ENCODE peak calls at places on chromosomes 1 and 21, in five cellular contexts. B is activated T-helper 9 cell treated with anti-CD3 and anti-CD28 coated beads, Interleukin-2, amount 50 U/mL, for 16 hours; A is sigmoid colon; H is caudate nucleus; Z is NCI-H1417. I is an unnamed sample.

GRCh38 chr1:28755701-28756100 is 19.0 kb downstream of the YTHDF2 start:
- DNase-seq in B (no peak), A (no peak), H (no peak), Z (no peak), I (no peak)

GRCh38 chr1:242427519-242427918 is 97.0 kb downstream of the PLD5 start:
- DNase-seq in B (no peak), A (no peak), H (no peak), Z (no peak), I (no peak)

GRCh38 chr21:42003051-42003461 is 7.1 kb downstream of the ZBTB21 start:
- DNase-seq in B (peak; percentile 8), A (no peak), H (no peak), Z (no peak), I (no peak)

GRCh38 chr21:36640260-36641244 is 58.4 kb upstream of the SIM2 start:
- DNase-seq in B (no peak), A (no peak), H (no peak), Z (peak; percentile 39), I (no peak)

GRCh38 chr21:31498985-31499384 is 154.9 kb upstream of the TIAM1 start:
- DNase-seq in B (no peak), A (no peak), H (no peak), Z (peak; percentile 43), I (no peak)

GRCh38 chr21:35575280-35575915 is 484.9 kb downstream of the SETD4 start:
- DNase-seq in B (no peak), A (no peak), H (no peak), Z (peak; percentile 49), I (no peak)

GRCh38 chr1:238406098-238406497 is 515.4 kb upstream of the ZP4 start:
- DNase-seq in B (no peak), A (no peak), H (no peak), Z (no peak), I (no peak)

GRCh38 chr1:110239491-110240430 is 29.6 kb downstream of the KCNC4 start:
- DNase-seq in B (no peak), A (peak; percentile 35), H (no peak), Z (no peak), I (no peak)

GRCh38 chr1:114511048-114511785 is at the start of gene TRIM33:
- DNase-seq in B (peak; percentile 89), A (peak; percentile 94), H (peak; percentile 36), Z (peak; percentile 95), I (peak; percentile 84)

GRCh38 chr1:92043621-92044020 is 13.8 kb downstream of the EPHX4 start:
- DNase-seq in B (no peak), A (no peak), H (no peak), Z (peak; percentile 6), I (no peak)

GRCh38 chr1:85048296-85049064 is at the start of gene MCOLN3:
- DNase-seq in B (peak; percentile 24), A (peak; percentile 71), H (no peak), Z (peak; percentile 77), I (no peak)

GRCh38 chr1:6497215-6497866 is 5.9 kb upstream of the PLEKHG5 start:
- DNase-seq in B (peak; percentile 46), A (no peak), H (no peak), Z (peak; percentile 67), I (peak; percentile 41)

I was measured in hypothalamus.